ENCODE peak calls at places on chromosomes 4 and X, in ten cellular contexts. F is ecto neural progenitor cell; N is stimulated activated CD4-positive, alpha-beta T cell treated with anti-CD3 and anti-CD28 coated beads, Interleukin-1b, Interleukin-23, amount 100 ng/mL, for 48 hours; C is iris pigment epithelial cell; Z is AG04450; I is NCI-H1694; R is left colon; T is neuronal stem cell; J is mesenteric fat pad; L is DMS153. U is an unnamed sample.

GRCh38 chr4:32789026-32789608 is 2068.9 kb downstream of the PCDH7 start:
- DNase-seq in F (no peak), N (no peak), C (peak), Z (no peak), I (no peak), R (no peak), T (no peak), J (no peak), L (no peak), U (no peak)

GRCh38 chr4:5927747-5928146 is 34.9 kb upstream of the CRMP1 start:
- DNase-seq in F (no peak), N (no peak), C (no peak), Z (no peak), I (no peak), R (no peak), T (no peak), J (peak), L (no peak), U (no peak)

GRCh38 chrX:123971963-123972362 is 10.5 kb downstream of the STAG2 start:
- DNase-seq in F (no peak), N (no peak), C (peak), Z (no peak), I (no peak), R (no peak), T (no peak), J (no peak), L (no peak), U (no peak)

GRCh38 chr4:125582302-125582701 is 267.5 kb downstream of the FAT4 start:
- DNase-seq in F (no peak), N (no peak), C (peak), Z (no peak), I (no peak), R (no peak), T (no peak), J (no peak), L (no peak), U (no peak)

GRCh38 chrX:103175944-103176753 is 38.8 kb upstream of the BEX4 start:
- DNase-seq in F (peak), N (peak), C (peak), Z (no peak), I (peak), R (no peak), T (peak), J (no peak), L (no peak), U (peak)

GRCh38 chrX:56564182-56564885 is 907 bp downstream of the UBQLN2 start:
- DNase-seq in F (no peak), N (peak), C (peak), Z (peak), I (peak), R (no peak), T (peak), J (no peak), L (no peak), U (no peak)

GRCh38 chrX:77945910-77946309 is 23.5 kb downstream of the PGAM4 start:
- DNase-seq in F (no peak), N (no peak), C (no peak), Z (no peak), I (no peak), R (no peak), T (no peak), J (no peak), L (no peak), U (no peak)

GRCh38 chr4:66855956-66856355 is 689.3 kb downstream of the CENPC start:
- DNase-seq in F (no peak), N (no peak), C (peak), Z (no peak), I (no peak), R (no peak), T (no peak), J (no peak), L (no peak), U (no peak)

GRCh38 chr4:186404562-186405134 is 138.7 kb downstream of the F11 start:
- DNase-seq in F (no peak), N (no peak), C (no peak), Z (no peak), I (no peak), R (no peak), T (no peak), J (no peak), L (no peak), U (no peak)

GRCh38 chr4:156941940-156942548 is 29.6 kb downstream of the PDGFC start:
- DNase-seq in F (peak), N (no peak), C (peak), Z (peak), I (no peak), R (peak), T (peak), J (no peak), L (peak), U (no peak)

GRCh38 chr4:181569553-181569952 is 673.6 kb upstream of the TENM3 start:
- DNase-seq in F (no peak), N (no peak), C (peak), Z (peak), I (no peak), R (no peak), T (no peak), J (no peak), L (no peak), U (no peak)

GRCh38 chr4:127410201-127410600 is 222.6 kb upstream of the INTU start:
- DNase-seq in F (no peak), N (no peak), C (no peak), Z (no peak), I (no peak), R (no peak), T (no peak), J (no peak), L (no peak), U (no peak)

GRCh38 chrX:53244610-53245009 is 19.6 kb upstream of the KDM5C start:
- DNase-seq in F (no peak), N (no peak), C (no peak), Z (no peak), I (no peak), R (no peak), T (no peak), J (no peak), L (no peak), U (no peak)

GRCh38 chr4:48603366-48604003 is 113.4 kb downstream of the ZAR1 start:
- DNase-seq in F (no peak), N (no peak), C (no peak), Z (no peak), I (no peak), R (no peak), T (no peak), J (no peak), L (no peak), U (no peak)

GRCh38 chr4:6526696-6527095 is 48.3 kb upstream of the MAN2B2 start:
- DNase-seq in F (no peak), N (no peak), C (no peak), Z (no peak), I (no peak), R (no peak), T (no peak), J (no peak), L (no peak), U (no peak)

GRCh38 chr4:68570122-68570507 is 6.0 kb downstream of the UGT2B17 start:
- DNase-seq in F (no peak), N (no peak), C (no peak), Z (no peak), I (no peak), R (no peak), T (no peak), J (no peak), L (no peak), U (no peak)

GRCh38 chrX:63424063-63424462 is 72.9 kb upstream of the SPIN4 start:
- DNase-seq in F (no peak), N (no peak), C (no peak), Z (no peak), I (no peak), R (no peak), T (no peak), J (no peak), L (no peak), U (no peak)

GRCh38 chr4:45646885-45647598 is 476.8 kb downstream of the GABRG1 start:
- DNase-seq in F (no peak), N (no peak), C (no peak), Z (no peak), I (no peak), R (no peak), T (no peak), J (no peak), L (no peak), U (no peak)

GRCh38 chrX:46929439-46930018 is 17.3 kb downstream of the JADE3 start:
- DNase-seq in F (no peak), N (no peak), C (peak), Z (no peak), I (no peak), R (no peak), T (no peak), J (no peak), L (no peak), U (no peak)

GRCh38 chr4:5503295-5503694 is 205.1 kb downstream of the EVC2 start:
- DNase-seq in F (no peak), N (no peak), C (no peak), Z (no peak), I (no peak), R (no peak), T (no peak), J (no peak), L (no peak), U (peak)

GRCh38 chr4:85737254-85737653 is 262.3 kb downstream of the ARHGAP24 start:
- DNase-seq in F (no peak), N (no peak), C (no peak), Z (no peak), I (no peak), R (no peak), T (no peak), J (no peak), L (peak), U (no peak)

GRCh38 chr4:112284166-112284565 is 1.5 kb downstream of the TIFA start:
- DNase-seq in F (no peak), N (no peak), C (no peak), Z (no peak), I (no peak), R (no peak), T (no peak), J (no peak), L (no peak), U (no peak)

GRCh38 chr4:118351851-118352827 is 664 bp downstream of the PRSS12 start:
- DNase-seq in F (peak), N (peak), C (peak), Z (no peak), I (no peak), R (peak), T (peak), J (no peak), L (peak), U (peak)

GRCh38 chr4:38889143-38889542 is 21.5 kb downstream of the FAM114A1 start:
- DNase-seq in F (no peak), N (no peak), C (peak), Z (no peak), I (no peak), R (no peak), T (no peak), J (no peak), L (no peak), U (no peak)

GRCh38 chrX:28884823-28885222 is 297.6 kb downstream of the IL1RAPL1 start:
- DNase-seq in F (no peak), N (no peak), C (no peak), Z (no peak), I (no peak), R (no peak), T (no peak), J (no peak), L (no peak), U (no peak)

U was measured in BE2C.